ENCODE peak calls at places on chromosomes 3 and 15, in four cellular contexts. J is Panc1, W is psoas muscle, N is colonic mucosa. H is an unnamed sample. For H3K4me1, the result is how much of the 10 kb centered on the place peaks cover.

GRCh38 chr3:49724586-49724985 is 835 bp upstream of the GMPPB start:
- DNase-seq in N (no peak), W (no peak), J (no peak), H (no peak)

GRCh38 chr3:52469001-52469400 is 13.6 kb downstream of the NISCH start:
- DNase-seq in N (no peak), W (no peak), J (no peak), H (no peak)

GRCh38 chr3:8343058-8343457 is 158.6 kb upstream of the LMCD1 start:
- DNase-seq in N (no peak), W (no peak), J (no peak), H (no peak)

GRCh38 chr3:127762787-127763105 is 59.6 kb downstream of the MGLL start:
- DNase-seq in N (no peak), J (no peak), W (no peak), H (no peak)

GRCh38 chr3:152155246-152155645 is 113.5 kb upstream of the MBNL1 start:
- DNase-seq in J (no peak), W (no peak), N (no peak), H (no peak)

GRCh38 chr15:64599716-64600115 is 139.3 kb downstream of the ZNF609 start:
- DNase-seq in W (no peak), N (no peak), J (no peak), H (no peak)

GRCh38 chr3:169260296-169260695 is 403.2 kb downstream of the MECOM start:
- DNase-seq in N (no peak), W (no peak), J (no peak), H (no peak)

GRCh38 chr3:168443967-168444366 is 348.2 kb upstream of the GOLIM4 start:
- DNase-seq in W (no peak), J (no peak), N (no peak), H (no peak)

GRCh38 chr3:158711886-158712285 is 20.4 kb downstream of the RARRES1 start:
- DNase-seq in J (no peak), N (no peak), W (no peak), H (no peak)

GRCh38 chr3:124121379-124122336 is 129.7 kb upstream of the ROPN1 start:
- DNase-seq in W (no peak), J (no peak), N (no peak), H (no peak)

GRCh38 chr3:129989391-129989790 is 14.9 kb downstream of the TRH start:
- DNase-seq in J (no peak), N (no peak), W (no peak), H (no peak)

GRCh38 chr3:36714343-36714742 is 50.0 kb downstream of the DCLK3 start:
- DNase-seq in W (no peak), N (no peak), J (no peak), H (no peak)
- TF ChIP-seq CTCF in W (no peak), N (no peak), J (no peak), H (no peak)

DNA sequence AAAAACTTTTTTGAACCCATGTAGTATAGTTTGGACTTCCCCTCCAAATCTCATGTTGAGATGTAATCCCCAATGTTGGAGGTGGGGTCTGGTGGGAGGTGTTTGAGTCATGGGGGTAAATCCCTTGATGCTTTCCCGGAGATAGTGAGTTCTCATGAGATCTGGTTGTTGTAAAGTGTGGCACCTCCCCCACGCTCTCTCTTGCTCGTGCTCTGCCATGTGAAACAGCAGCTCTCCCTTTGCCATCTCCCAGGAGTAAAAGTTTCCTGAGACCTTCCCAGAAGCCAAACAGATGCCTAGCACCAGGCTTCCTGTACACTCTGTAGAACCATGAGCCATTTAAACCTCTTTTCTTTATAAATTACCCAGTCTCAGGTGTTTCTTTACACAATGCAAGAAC is 16.0 kb upstream of the RNU6-1 start:
- DNase-seq in J (no peak), W (no peak), N (no peak), H (no peak)
- H3K27ac ChIP-seq in J (peak), W (no peak), N (no peak), H (no peak)

DNA sequence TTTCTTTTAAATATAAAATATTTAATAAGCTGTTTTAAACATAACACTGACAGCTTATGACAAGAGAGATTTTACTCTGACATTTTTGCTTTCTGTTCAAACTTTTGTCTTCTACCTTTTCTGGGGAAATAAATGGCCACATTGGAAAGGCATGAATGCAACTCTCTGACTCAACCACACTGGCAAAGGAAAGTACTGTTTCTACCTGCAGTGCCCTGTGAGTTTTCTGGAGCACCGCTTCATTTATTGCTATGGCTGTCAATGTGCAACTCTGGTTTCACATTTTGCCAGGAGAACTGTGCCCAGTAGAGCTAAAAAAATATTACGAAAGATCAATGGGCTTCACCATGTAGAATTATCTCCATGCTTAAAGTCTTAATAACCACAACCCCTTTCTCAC is 15.1 kb downstream of the PDZRN3 start:
- DNase-seq in N (no peak), J (no peak), W (no peak), H (no peak)
- H3K4me1 ChIP-seq in N (under half), J (under half), W (half or more), H (under half)

DNA sequence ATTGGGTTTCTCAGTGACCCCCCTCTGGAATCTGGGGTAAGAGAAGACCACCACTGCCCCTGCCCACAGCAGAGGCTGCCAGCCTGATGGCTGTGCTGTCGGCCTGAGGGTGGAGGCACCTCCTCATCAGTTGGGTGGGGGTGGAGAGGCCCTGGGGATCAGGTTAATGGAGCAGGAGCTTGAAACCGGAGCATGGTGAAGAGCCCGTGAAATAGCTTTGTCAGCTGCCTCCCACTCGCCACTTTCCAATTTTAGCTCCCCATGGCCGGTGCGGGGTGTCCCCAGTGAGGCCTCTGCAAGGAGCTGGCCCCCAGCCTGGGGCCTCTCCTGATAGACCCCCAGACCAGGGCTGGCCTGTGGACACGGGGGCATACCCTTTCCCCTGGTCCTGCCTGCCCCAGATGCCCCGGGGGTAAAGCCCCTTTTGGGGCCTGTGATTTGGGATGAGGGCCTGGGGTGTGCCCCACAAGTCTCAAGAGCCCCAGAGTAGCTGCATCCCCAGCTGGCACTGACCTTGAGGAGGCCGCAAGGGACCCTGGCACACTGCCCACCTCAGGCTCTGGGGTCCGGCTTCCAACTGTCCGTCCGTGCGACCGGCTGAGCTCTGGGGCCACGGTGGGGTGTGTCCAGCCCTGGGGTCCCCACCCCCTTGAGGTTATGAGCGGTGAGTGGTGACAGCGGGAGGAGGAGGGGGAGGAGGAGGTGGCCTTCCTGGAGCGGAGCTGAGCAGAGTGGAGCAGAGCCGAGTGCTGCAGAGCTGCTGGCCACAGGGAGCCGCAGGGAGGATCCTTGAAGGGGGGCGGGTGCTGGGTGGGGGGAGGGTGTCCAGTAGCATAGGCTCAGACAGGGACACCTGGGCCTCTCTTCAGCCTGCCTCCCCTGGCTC is at the start of gene HHATL:
- DNase-seq in W (peak), J (no peak), N (no peak), H (peak)
- TF ChIP-seq CTCF in W (no peak), J (no peak), N (no peak), H (no peak)

GRCh38 chr3:120427201-120427600 is 23.6 kb downstream of the FSTL1 start:
- DNase-seq in J (no peak), W (no peak), N (no peak), H (no peak)

GRCh38 chr3:120423432-120423831 is 27.4 kb downstream of the FSTL1 start:
- DNase-seq in J (no peak), N (no peak), W (no peak), H (no peak)

GRCh38 chr3:120425877-120426276 is 24.9 kb downstream of the FSTL1 start:
- DNase-seq in J (no peak), N (no peak), W (peak), H (no peak)

GRCh38 chr3:120424506-120424905 is 26.3 kb downstream of the FSTL1 start:
- DNase-seq in W (peak), J (no peak), N (no peak), H (no peak)

DNA sequence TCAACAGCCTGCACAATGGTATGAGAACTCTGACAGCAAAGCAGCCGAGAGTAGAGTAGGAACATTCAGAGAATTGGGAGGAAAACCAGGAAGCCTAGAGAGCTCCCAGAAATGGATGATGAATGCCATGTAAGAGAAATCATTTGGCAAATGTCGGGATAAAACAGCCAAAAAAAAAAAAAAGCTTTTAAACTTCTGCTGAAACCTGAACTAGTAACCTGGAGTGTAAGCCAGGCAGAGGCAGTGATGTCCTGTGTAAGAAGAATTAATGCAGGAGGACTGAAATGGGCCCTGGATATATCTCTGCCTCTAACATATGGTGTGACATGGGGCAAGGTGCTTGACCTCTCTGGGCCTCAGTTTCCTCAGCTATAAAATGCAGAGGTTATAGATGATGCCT is 25.6 kb downstream of the FSTL1 start:
- DNase-seq in N (no peak), J (no peak), W (no peak), H (no peak)
- H3K27ac ChIP-seq in N (no peak), J (no peak), W (no peak), H (peak)

GRCh38 chr15:101122806-101123205 is 129.0 kb downstream of the CHSY1 start:
- DNase-seq in J (no peak), W (no peak), N (no peak), H (no peak)

GRCh38 chr15:101120473-101120872 is 131.4 kb downstream of the CHSY1 start:
- DNase-seq in W (no peak), J (no peak), N (no peak), H (no peak)

GRCh38 chr15:101122266-101122665 is 129.6 kb downstream of the CHSY1 start:
- DNase-seq in J (no peak), W (no peak), N (no peak), H (no peak)

GRCh38 chr15:101120961-101121360 is 130.9 kb downstream of the CHSY1 start:
- DNase-seq in W (no peak), J (no peak), N (no peak), H (no peak)

DNA sequence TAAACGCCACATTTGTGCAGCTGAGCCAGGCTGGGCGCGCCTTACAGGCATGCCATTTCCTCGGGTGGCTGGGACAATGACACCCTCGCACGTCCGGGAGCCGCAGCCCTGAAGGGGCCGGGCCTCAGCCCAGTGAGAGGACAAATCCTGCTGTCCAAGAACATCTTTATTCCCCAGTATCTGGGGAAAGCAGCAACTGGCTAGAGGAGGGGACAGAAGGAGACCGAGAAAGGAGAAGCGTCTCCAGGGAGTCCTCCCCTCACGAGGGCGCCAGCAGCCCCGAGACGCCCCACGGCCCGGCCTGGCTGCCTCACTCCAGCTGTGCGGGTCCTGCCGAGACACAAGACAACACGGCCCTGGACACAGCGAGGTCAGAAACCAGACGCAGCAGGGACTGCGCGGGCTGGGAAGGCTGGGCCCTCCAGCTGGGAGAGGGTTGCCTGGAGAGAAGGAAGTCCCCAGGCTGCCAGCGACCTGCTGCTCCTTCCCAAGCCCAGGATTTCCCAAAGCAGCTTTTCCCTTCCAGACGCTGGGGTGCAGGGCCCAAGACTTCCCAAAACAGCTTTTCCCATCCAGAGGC is 130.2 kb downstream of the CHSY1 start:
- DNase-seq in J (no peak), N (peak), W (peak), H (peak)
- H3K4me1 ChIP-seq in J (under half), N (under half), W (under half), H (under half)

DNA sequence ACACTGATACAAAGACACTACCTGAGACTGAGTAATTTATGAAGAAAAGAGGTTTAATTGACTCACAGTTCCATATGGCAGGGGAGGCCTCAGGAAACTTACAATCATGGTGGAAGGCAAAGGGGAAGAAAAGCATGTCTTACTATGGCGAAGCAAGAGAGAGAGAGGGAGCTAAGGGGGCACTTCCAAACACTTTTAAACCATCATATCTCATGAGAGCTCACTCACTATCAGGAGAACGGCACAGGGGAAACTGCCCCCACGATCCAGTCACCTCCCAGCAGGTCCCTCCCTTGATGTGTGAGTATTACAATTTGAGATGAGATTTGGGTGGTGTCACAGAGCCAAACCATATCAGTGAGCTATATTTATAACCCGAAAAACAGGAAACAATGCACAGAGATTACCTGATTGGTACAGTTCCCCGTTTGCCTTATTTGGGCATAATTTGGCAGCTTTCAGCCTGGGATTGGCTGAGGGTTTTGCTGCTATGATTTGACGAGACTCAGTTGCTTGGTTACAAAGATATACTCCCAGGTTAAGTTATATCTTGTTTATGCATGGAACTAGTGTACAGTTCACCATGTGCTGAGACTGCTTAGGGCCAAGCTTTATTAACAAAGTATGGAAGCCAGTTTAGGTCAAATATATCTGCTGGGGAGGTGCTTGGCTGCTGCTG is 184.2 kb downstream of the NR2F2 start:
- DNase-seq in N (no peak), J (no peak), W (no peak), H (no peak)
- TF ChIP-seq CTCF in N (no peak), J (no peak), W (no peak), H (no peak)

GRCh38 chr15:61000276-61000675 is 228.8 kb downstream of the RORA start:
- DNase-seq in W (no peak), N (no peak), J (no peak), H (no peak)

GRCh38 chr15:61008915-61009314 is 220.2 kb downstream of the RORA start:
- DNase-seq in N (no peak), J (no peak), W (no peak), H (no peak)

GRCh38 chr15:61003683-61004299 is 225.3 kb downstream of the RORA start:
- DNase-seq in W (no peak), N (no peak), J (no peak), H (no peak)
- H3K27ac ChIP-seq in W (no peak), N (no peak), J (no peak), H (no peak)

H was measured in right atrium auricular region.